ENCODE peak calls at places on chromosome 20, in eight cellular contexts. C is CD8-positive, alpha-beta T cell; Z is left ventricle myocardium inferior; Q is H9; V is uterus; W is CD4-positive, alpha-beta T cell; F is heart left ventricle; T is endodermal cell. P is an unnamed sample. For H3K27me3, the result is how much of the 10 kb centered on the place peaks cover.

GRCh38 chr20:38471987-38472512 is 593 bp upstream of the RALGAPB start:
- DNase-seq in C (no peak), Z (no peak), Q (no peak), V (no peak), W (no peak), F (no peak), T (no peak), P (no peak)

GRCh38 chr20:2729251-2729713 is 36.7 kb downstream of the EBF4 start:
- DNase-seq in C (peak), Z (no peak), Q (no peak), V (no peak), W (peak), F (no peak), T (no peak), P (no peak)

GRCh38 chr20:32201296-32201976 is 6.1 kb downstream of the PLAGL2 start:
- DNase-seq in C (no peak), Z (no peak), Q (no peak), V (no peak), W (no peak), F (no peak), T (no peak), P (no peak)

GRCh38 chr20:6142348-6142993 is 19.6 kb upstream of the FERMT1 start:
- DNase-seq in C (peak), Z (no peak), Q (no peak), V (peak), W (peak), F (no peak), T (peak), P (no peak)

GRCh38 chr20:46400253-46400652 is 6.2 kb downstream of the ELMO2 start:
- DNase-seq in C (no peak), Z (no peak), Q (no peak), V (peak), W (no peak), F (no peak), T (peak), P (no peak)

GRCh38 chr20:18727032-18727508 is 86.5 kb upstream of the SCP2D1 start:
- DNase-seq in C (no peak), Z (no peak), Q (no peak), V (no peak), W (no peak), F (no peak), T (no peak), P (no peak)

GRCh38 chr20:58682656-58683055 is 9.9 kb upstream of the NPEPL1 start:
- DNase-seq in C (no peak), Z (no peak), Q (no peak), V (no peak), W (no peak), F (no peak), T (no peak), P (no peak)

GRCh38 chr20:26216025-26216424 is 519.4 kb upstream of the ZNF337 start:
- DNase-seq in C (no peak), Z (no peak), Q (no peak), V (no peak), W (no peak), F (no peak), T (no peak), P (no peak)

GRCh38 chr20:4959582-4959981 is 41.7 kb downstream of the SLC23A2 start:
- DNase-seq in C (no peak), Z (no peak), Q (no peak), V (no peak), W (no peak), F (no peak), T (no peak), P (no peak)

GRCh38 chr20:23923891-23924435 is 44.4 kb upstream of the CST5 start:
- DNase-seq in C (no peak), Z (no peak), Q (no peak), V (no peak), W (no peak), F (no peak), T (no peak), P (no peak)

GRCh38 chr20:16063876-16064275 is 509.4 kb downstream of the KIF16B start:
- DNase-seq in C (no peak), Z (no peak), Q (no peak), V (no peak), W (no peak), F (no peak), T (no peak), P (no peak)

GRCh38 chr20:57243480-57244220 is 22.8 kb downstream of the BMP7 start:
- DNase-seq in C (no peak), Z (no peak), Q (no peak), V (no peak), W (no peak), F (no peak), T (no peak), P (no peak)

GRCh38 chr20:25499855-25500434 is 85.4 kb downstream of the NINL start:
- DNase-seq in C (no peak), Z (no peak), Q (no peak), V (no peak), W (no peak), F (no peak), T (no peak), P (no peak)

GRCh38 chr20:25025986-25026605 is 31.8 kb downstream of the ACSS1 start:
- DNase-seq in C (no peak), Z (no peak), Q (no peak), V (peak), W (no peak), F (peak), T (peak), P (peak)

GRCh38 chr20:51760905-51761544 is 7.2 kb downstream of the ATP9A start:
- DNase-seq in C (no peak), Z (no peak), Q (peak), V (no peak), W (no peak), F (no peak), T (peak), P (no peak)

GRCh38 chr20:53926428-53927028 is 143.9 kb downstream of the BCAS1 start:
- DNase-seq in C (no peak), Z (no peak), Q (no peak), V (no peak), W (no peak), F (no peak), T (peak), P (no peak)

GRCh38 chr20:49579874-49580817 is 12.2 kb upstream of the PTGIS start:
- DNase-seq in C (no peak), Z (peak), Q (no peak), V (peak), W (no peak), F (no peak), T (no peak), P (no peak)

GRCh38 chr20:20237093-20237959 is 130.6 kb upstream of the INSM1 start:
- DNase-seq in C (peak), Z (no peak), Q (peak), V (no peak), W (no peak), F (no peak), T (peak), P (no peak)

GRCh38 chr20:40715491-40715890 is 26.5 kb upstream of the MAFB start:
- DNase-seq in C (no peak), Z (no peak), Q (no peak), V (no peak), W (no peak), F (no peak), T (no peak), P (no peak)

GRCh38 chr20:23686046-23686750 is 2.6 kb downstream of the CST4 start:
- DNase-seq in C (no peak), Z (no peak), Q (peak), V (no peak), W (no peak), F (no peak), T (no peak), P (no peak)

GRCh38 chr20:21656299-21657067 is 49.0 kb upstream of the PAX1 start:
- DNase-seq in C (no peak), Z (no peak), Q (no peak), V (no peak), W (no peak), F (no peak), T (no peak), P (no peak)

GRCh38 chr20:20425785-20426471 is 58.0 kb downstream of the INSM1 start:
- DNase-seq in C (no peak), Z (no peak), Q (no peak), V (no peak), W (no peak), F (no peak), T (no peak), P (no peak)

GRCh38 chr20:23078351-23078993 is 7.7 kb downstream of the CD93 start:
- DNase-seq in C (no peak), Z (no peak), Q (no peak), V (no peak), W (no peak), F (no peak), T (no peak), P (no peak)

GRCh38 chr20:58239216-58239615 is 10.8 kb upstream of the ANKRD60 start:
- DNase-seq in C (no peak), Z (no peak), Q (no peak), V (no peak), W (no peak), F (no peak), T (no peak), P (no peak)

GRCh38 chr20:50381771-50382593 is 128.2 kb upstream of the PTPN1 start:
- DNase-seq in C (no peak), Z (no peak), Q (no peak), V (no peak), W (no peak), F (no peak), T (no peak), P (peak)

DNA sequence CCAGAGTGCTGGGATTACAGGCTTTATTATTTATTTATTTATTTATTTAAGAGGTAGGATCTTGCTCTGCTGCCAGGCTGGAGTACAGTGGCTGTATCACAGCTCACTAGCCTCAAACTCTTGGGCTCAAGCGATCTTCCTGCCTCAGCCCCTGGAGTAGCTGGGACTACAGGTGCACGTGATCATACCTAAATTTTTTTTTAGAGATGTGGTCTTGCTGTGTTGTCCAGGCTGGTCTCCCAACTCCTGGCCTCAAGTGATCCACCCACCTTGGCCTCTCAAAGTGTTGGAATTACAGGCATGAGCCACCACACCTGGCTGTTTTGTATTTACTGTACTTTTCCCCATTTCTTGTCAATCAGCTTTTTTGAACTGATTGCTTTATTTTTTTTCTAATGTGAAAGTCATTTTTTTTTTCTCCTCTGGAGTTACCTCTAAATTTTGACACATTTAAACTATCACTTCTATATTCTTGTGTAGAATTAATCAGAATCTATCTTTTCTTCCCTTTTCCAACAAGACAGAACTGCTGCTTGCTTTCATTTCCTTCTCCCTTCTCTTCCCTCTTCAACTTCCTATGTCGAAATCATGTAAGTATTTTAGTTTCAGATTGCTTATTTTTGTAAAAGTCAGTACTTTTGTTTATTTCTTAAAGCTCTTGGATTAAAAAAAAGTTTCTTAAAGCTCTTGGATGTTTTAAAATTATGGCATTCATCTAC is 12.0 kb downstream of the PANK2 start:
- DNase-seq in C (no peak), Z (no peak), Q (no peak), V (no peak), W (no peak), F (no peak), T (no peak), P (no peak)
- H3K27ac ChIP-seq in C (no peak), Z (peak), Q (no peak), V (no peak), W (no peak), F (peak), T (no peak), P (peak)

DNA sequence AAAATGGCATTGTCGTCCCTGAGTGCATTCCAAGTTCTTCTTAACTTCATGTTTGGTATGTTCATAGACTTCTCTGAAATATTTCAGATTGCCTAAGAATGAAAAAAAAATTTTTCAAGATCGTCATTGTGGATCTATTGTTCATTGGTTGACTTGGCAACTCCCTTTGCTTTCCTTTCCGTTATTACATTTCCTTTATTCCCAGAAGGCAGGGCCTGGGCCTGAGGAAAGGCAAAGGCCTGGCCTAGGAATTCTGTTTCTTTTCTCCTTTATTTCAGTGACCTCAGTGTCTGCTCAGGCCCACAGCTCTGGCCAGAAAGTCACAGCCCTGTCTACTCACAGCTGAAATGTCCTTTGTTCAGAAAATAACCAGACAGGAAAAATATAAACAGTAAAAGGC is 401.6 kb upstream of the PLCB4 start:
- DNase-seq in C (no peak), Z (peak), Q (no peak), V (no peak), W (no peak), F (peak), T (no peak), P (no peak)
- TF ChIP-seq CTCF in C (no peak), Z (no peak), Q (no peak), V (no peak), W (no peak), F (no peak), T (no peak), P (no peak)

DNA sequence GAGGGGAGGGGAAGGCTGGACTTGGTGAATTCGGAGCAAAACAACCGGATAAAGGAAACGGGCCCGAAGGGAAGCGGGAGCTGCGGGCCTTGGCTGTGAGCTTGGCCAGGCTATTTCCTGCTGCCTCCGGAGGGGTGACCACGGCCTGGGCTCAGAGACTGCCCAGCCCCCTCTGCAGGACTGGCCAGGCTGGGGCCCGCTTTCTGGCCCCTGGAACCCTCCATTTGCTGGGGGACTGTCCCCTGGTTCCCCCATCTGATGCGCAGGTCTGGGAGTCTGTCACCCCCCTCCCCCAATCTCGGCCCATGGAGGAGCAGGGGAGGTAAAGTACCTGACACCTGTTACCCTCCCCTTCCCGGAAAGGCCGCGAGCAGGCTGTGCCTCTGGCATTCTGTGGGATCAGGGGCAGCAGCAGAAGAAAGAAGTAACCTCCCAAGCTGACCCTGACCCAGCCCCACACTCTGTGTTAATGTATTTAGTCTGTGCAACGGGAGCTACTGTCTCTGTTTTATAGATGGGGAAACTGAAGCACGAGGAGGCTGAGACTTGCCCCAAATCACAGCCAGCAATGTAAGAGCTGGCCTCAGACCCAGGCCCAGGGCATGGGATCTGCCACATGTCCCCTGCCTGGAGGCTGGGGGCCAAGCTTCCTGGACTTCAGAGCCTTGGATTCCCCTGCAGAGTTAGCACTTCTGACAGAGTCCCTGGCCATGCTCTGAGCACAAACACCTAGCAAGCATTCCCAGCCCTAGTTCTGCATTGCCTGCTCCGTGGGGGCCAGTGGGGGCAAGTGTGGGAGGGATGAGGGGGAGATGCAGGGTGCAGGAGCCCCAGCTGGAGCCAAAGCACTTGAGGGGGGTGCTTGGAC is 3.5 kb downstream of the C20orf204 start:
- DNase-seq in C (no peak), Z (no peak), Q (no peak), V (no peak), W (no peak), F (no peak), T (no peak), P (no peak)
- H3K27me3 ChIP-seq in C (under half), Z (half or more), Q (under half), V (under half), W (under half), F (half or more), T (under half), P (half or more)

DNA sequence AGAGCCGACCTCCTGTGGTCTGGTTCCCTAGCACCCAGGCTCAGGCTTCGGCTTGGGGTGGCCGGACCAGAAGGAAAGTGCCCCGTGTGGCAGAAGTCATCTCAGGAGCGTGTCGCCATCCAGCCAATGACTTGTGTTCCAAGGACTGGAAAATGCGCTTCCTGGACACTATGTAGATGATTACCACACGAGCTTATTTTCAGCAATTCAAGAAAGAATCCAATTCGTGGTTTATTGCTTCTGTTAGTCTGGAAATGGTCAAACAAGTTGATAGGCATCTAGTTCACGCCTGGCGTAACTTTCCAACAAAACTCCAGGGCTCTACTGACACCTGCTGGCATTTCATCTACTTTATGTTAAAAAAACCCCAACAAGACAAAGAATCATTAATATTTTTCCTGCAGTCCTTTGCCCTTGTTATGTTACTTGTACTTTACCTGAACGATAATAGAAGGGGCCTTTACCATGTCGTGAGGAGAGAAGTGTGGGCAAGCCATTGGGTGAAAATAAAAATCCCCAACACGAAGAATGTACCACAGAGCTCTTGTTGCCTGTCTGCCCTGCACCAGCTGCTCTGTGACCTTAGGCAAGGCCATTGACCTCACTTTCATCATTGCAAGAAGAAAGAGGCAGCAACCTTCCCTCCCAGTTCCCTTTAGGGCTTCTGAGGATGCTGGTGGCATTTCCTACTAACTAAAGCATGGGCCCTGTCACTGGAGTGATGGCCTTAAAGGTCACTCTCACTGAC is 154.7 kb upstream of the LAMP5 start:
- DNase-seq in C (no peak), Z (no peak), Q (peak), V (peak), W (no peak), F (peak), T (peak), P (no peak)
- H3K27ac ChIP-seq in C (no peak), Z (peak), Q (no peak), V (peak), W (no peak), F (peak), T (peak), P (no peak)

GRCh38 chr20:42027746-42028268 is 409.6 kb upstream of the CHD6 start:
- DNase-seq in C (no peak), Z (no peak), Q (no peak), V (no peak), W (no peak), F (no peak), T (no peak), P (no peak)
- TF ChIP-seq CTCF in C (no peak), Z (peak), Q (peak), V (no peak), W (no peak), F (peak), T (peak), P (no peak)

DNA sequence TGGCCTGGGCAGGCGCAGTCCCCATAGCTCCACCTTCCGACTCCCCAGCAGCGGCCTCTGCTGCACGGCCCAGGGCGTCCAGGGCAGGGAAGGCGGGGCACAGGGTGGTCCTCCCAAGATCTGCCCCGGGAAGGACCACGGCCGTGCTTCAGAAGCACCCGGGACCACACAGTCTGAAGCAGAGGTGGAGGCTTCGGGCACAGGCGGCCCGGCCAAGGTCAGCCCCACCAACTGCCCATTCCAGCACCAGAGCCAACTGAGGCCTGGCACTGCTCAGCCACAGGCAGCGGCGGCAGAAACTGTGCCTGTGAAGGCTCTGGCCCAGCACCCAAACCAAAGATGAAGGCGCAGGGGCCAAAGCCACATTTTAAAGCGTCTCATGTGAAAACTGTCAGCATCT is 20.6 kb downstream of the KCNQ2 start:
- DNase-seq in C (no peak), Z (no peak), Q (no peak), V (no peak), W (no peak), F (no peak), T (no peak), P (no peak)
- H3K27me3 ChIP-seq in C (under half), Z (half or more), Q (under half), V (under half), W (under half), F (half or more), T (under half), P (half or more)

GRCh38 chr20:48102821-48103635 is 317.7 kb upstream of the SULF2 start:
- DNase-seq in C (no peak), Z (no peak), Q (no peak), V (no peak), W (no peak), F (no peak), T (no peak), P (no peak)
- H3K27ac ChIP-seq in C (no peak), Z (no peak), Q (no peak), V (no peak), W (no peak), F (no peak), T (no peak), P (no peak)

P was measured in left lung.